ENCODE peak calls at places on chromosome 22, in nine cellular contexts. One of them, this sample, is unnamed.

GRCh38 chr22:46963672-46964545 is 201.5 kb downstream of the TBC1D22A start:
- DNase-seq in stimulated activated naive B cell treated with anti-CD40 and anti-IgM and Interleukin-4, amounts not matched to agents 10 μg/mL and 1 μg/mL and 100 μg/mL, for 72 hours: no peak
- DNase-seq in stimulated activated naive CD8-positive, alpha-beta T cell treated with anti-CD3 and anti-CD28 coated beads, Interleukin-15, amount 100 ng/mL, for 72 hours: no peak
- DNase-seq in fibroblast of the aortic adventitia: no peak
- DNase-seq in fibroblast of lung: no peak
- DNase-seq in stimulated activated CD4-positive, alpha-beta T cell treated with anti-CD3 and anti-CD28 coated beads, Interleukin-2, amount 100 ng/mL, for 48 hours: no peak
- DNase-seq in activated CD4-positive, alpha-beta T cell treated with anti-CD3 and anti-CD28 coated beads for 48 hours: no peak
- DNase-seq in NCI-H2081 treated with DMSO at 0.1 percent for 48 hours: peak
- DNase-seq in amniotic epithelial cell: no peak
- DNase-seq in this sample: no peak

GRCh38 chr22:17638182-17638431 is 450 bp upstream of the BCL2L13 start:
- DNase-seq in stimulated activated naive CD8-positive, alpha-beta T cell treated with anti-CD3 and anti-CD28 coated beads, Interleukin-15, amount 100 ng/mL, for 72 hours: no peak
- DNase-seq in amniotic epithelial cell: no peak
- DNase-seq in stimulated activated naive B cell treated with anti-CD40 and anti-IgM and Interleukin-4, amounts not matched to agents 10 μg/mL and 1 μg/mL and 100 μg/mL, for 72 hours: no peak
- DNase-seq in stimulated activated CD4-positive, alpha-beta T cell treated with anti-CD3 and anti-CD28 coated beads, Interleukin-2, amount 100 ng/mL, for 48 hours: no peak
- DNase-seq in fibroblast of lung: no peak
- DNase-seq in NCI-H2081 treated with DMSO at 0.1 percent for 48 hours: no peak
- DNase-seq in fibroblast of the aortic adventitia: no peak
- DNase-seq in activated CD4-positive, alpha-beta T cell treated with anti-CD3 and anti-CD28 coated beads for 48 hours: peak
- DNase-seq in this sample: no peak

GRCh38 chr22:35622132-35622913 is 5.2 kb upstream of the MB start:
- DNase-seq in fibroblast of the aortic adventitia: no peak
- DNase-seq in stimulated activated naive B cell treated with anti-CD40 and anti-IgM and Interleukin-4, amounts not matched to agents 10 μg/mL and 1 μg/mL and 100 μg/mL, for 72 hours: no peak
- DNase-seq in activated CD4-positive, alpha-beta T cell treated with anti-CD3 and anti-CD28 coated beads for 48 hours: no peak
- DNase-seq in stimulated activated naive CD8-positive, alpha-beta T cell treated with anti-CD3 and anti-CD28 coated beads, Interleukin-15, amount 100 ng/mL, for 72 hours: no peak
- DNase-seq in NCI-H2081 treated with DMSO at 0.1 percent for 48 hours: no peak
- DNase-seq in stimulated activated CD4-positive, alpha-beta T cell treated with anti-CD3 and anti-CD28 coated beads, Interleukin-2, amount 100 ng/mL, for 48 hours: no peak
- DNase-seq in fibroblast of lung: no peak
- DNase-seq in amniotic epithelial cell: no peak
- DNase-seq in this sample: no peak

GRCh38 chr22:38298312-38299000 is 18.8 kb downstream of the CSNK1E start:
- DNase-seq in fibroblast of the aortic adventitia: peak
- DNase-seq in activated CD4-positive, alpha-beta T cell treated with anti-CD3 and anti-CD28 coated beads for 48 hours: peak
- DNase-seq in stimulated activated naive B cell treated with anti-CD40 and anti-IgM and Interleukin-4, amounts not matched to agents 10 μg/mL and 1 μg/mL and 100 μg/mL, for 72 hours: no peak
- DNase-seq in fibroblast of lung: peak
- DNase-seq in stimulated activated naive CD8-positive, alpha-beta T cell treated with anti-CD3 and anti-CD28 coated beads, Interleukin-15, amount 100 ng/mL, for 72 hours: peak
- DNase-seq in stimulated activated CD4-positive, alpha-beta T cell treated with anti-CD3 and anti-CD28 coated beads, Interleukin-2, amount 100 ng/mL, for 48 hours: peak
- DNase-seq in NCI-H2081 treated with DMSO at 0.1 percent for 48 hours: no peak
- DNase-seq in amniotic epithelial cell: peak
- DNase-seq in this sample: peak

GRCh38 chr22:29267462-29267857 is 321 bp downstream of the RHBDD3 start:
- DNase-seq in amniotic epithelial cell: no peak
- DNase-seq in fibroblast of the aortic adventitia: no peak
- DNase-seq in stimulated activated naive B cell treated with anti-CD40 and anti-IgM and Interleukin-4, amounts not matched to agents 10 μg/mL and 1 μg/mL and 100 μg/mL, for 72 hours: no peak
- DNase-seq in stimulated activated CD4-positive, alpha-beta T cell treated with anti-CD3 and anti-CD28 coated beads, Interleukin-2, amount 100 ng/mL, for 48 hours: no peak
- DNase-seq in stimulated activated naive CD8-positive, alpha-beta T cell treated with anti-CD3 and anti-CD28 coated beads, Interleukin-15, amount 100 ng/mL, for 72 hours: no peak
- DNase-seq in activated CD4-positive, alpha-beta T cell treated with anti-CD3 and anti-CD28 coated beads for 48 hours: no peak
- DNase-seq in fibroblast of lung: no peak
- DNase-seq in NCI-H2081 treated with DMSO at 0.1 percent for 48 hours: no peak
- DNase-seq in this sample: no peak

GRCh38 chr22:23772315-23773246 is at the start of gene MMP11:
- DNase-seq in stimulated activated naive CD8-positive, alpha-beta T cell treated with anti-CD3 and anti-CD28 coated beads, Interleukin-15, amount 100 ng/mL, for 72 hours: peak
- DNase-seq in stimulated activated CD4-positive, alpha-beta T cell treated with anti-CD3 and anti-CD28 coated beads, Interleukin-2, amount 100 ng/mL, for 48 hours: peak
- DNase-seq in NCI-H2081 treated with DMSO at 0.1 percent for 48 hours: no peak
- DNase-seq in fibroblast of lung: no peak
- DNase-seq in activated CD4-positive, alpha-beta T cell treated with anti-CD3 and anti-CD28 coated beads for 48 hours: peak
- DNase-seq in amniotic epithelial cell: no peak
- DNase-seq in stimulated activated naive B cell treated with anti-CD40 and anti-IgM and Interleukin-4, amounts not matched to agents 10 μg/mL and 1 μg/mL and 100 μg/mL, for 72 hours: peak
- DNase-seq in fibroblast of the aortic adventitia: peak
- DNase-seq in this sample: no peak

GRCh38 chr22:38837414-38837813 is 6.4 kb downstream of the NPTXR start:
- DNase-seq in fibroblast of the aortic adventitia: no peak
- DNase-seq in NCI-H2081 treated with DMSO at 0.1 percent for 48 hours: no peak
- DNase-seq in stimulated activated CD4-positive, alpha-beta T cell treated with anti-CD3 and anti-CD28 coated beads, Interleukin-2, amount 100 ng/mL, for 48 hours: no peak
- DNase-seq in activated CD4-positive, alpha-beta T cell treated with anti-CD3 and anti-CD28 coated beads for 48 hours: no peak
- DNase-seq in stimulated activated naive CD8-positive, alpha-beta T cell treated with anti-CD3 and anti-CD28 coated beads, Interleukin-15, amount 100 ng/mL, for 72 hours: no peak
- DNase-seq in amniotic epithelial cell: no peak
- DNase-seq in fibroblast of lung: no peak
- DNase-seq in stimulated activated naive B cell treated with anti-CD40 and anti-IgM and Interleukin-4, amounts not matched to agents 10 μg/mL and 1 μg/mL and 100 μg/mL, for 72 hours: no peak
- DNase-seq in this sample: no peak

GRCh38 chr22:33112606-33113005 is 54.4 kb upstream of the SYN3 start:
- DNase-seq in NCI-H2081 treated with DMSO at 0.1 percent for 48 hours: no peak
- DNase-seq in stimulated activated CD4-positive, alpha-beta T cell treated with anti-CD3 and anti-CD28 coated beads, Interleukin-2, amount 100 ng/mL, for 48 hours: no peak
- DNase-seq in fibroblast of lung: no peak
- DNase-seq in stimulated activated naive CD8-positive, alpha-beta T cell treated with anti-CD3 and anti-CD28 coated beads, Interleukin-15, amount 100 ng/mL, for 72 hours: no peak
- DNase-seq in activated CD4-positive, alpha-beta T cell treated with anti-CD3 and anti-CD28 coated beads for 48 hours: no peak
- DNase-seq in stimulated activated naive B cell treated with anti-CD40 and anti-IgM and Interleukin-4, amounts not matched to agents 10 μg/mL and 1 μg/mL and 100 μg/mL, for 72 hours: no peak
- DNase-seq in fibroblast of the aortic adventitia: no peak
- DNase-seq in amniotic epithelial cell: no peak
- DNase-seq in this sample: no peak

GRCh38 chr22:24175160-24175808 is 6.0 kb upstream of the SUSD2 start:
- DNase-seq in stimulated activated CD4-positive, alpha-beta T cell treated with anti-CD3 and anti-CD28 coated beads, Interleukin-2, amount 100 ng/mL, for 48 hours: peak
- DNase-seq in fibroblast of lung: peak
- DNase-seq in amniotic epithelial cell: peak
- DNase-seq in fibroblast of the aortic adventitia: peak
- DNase-seq in stimulated activated naive B cell treated with anti-CD40 and anti-IgM and Interleukin-4, amounts not matched to agents 10 μg/mL and 1 μg/mL and 100 μg/mL, for 72 hours: peak
- DNase-seq in NCI-H2081 treated with DMSO at 0.1 percent for 48 hours: no peak
- DNase-seq in activated CD4-positive, alpha-beta T cell treated with anti-CD3 and anti-CD28 coated beads for 48 hours: peak
- DNase-seq in stimulated activated naive CD8-positive, alpha-beta T cell treated with anti-CD3 and anti-CD28 coated beads, Interleukin-15, amount 100 ng/mL, for 72 hours: peak
- DNase-seq in this sample: peak

GRCh38 chr22:45997077-45997774 is 20.3 kb upstream of the WNT7B start:
- DNase-seq in fibroblast of lung: peak
- DNase-seq in fibroblast of the aortic adventitia: peak
- DNase-seq in stimulated activated CD4-positive, alpha-beta T cell treated with anti-CD3 and anti-CD28 coated beads, Interleukin-2, amount 100 ng/mL, for 48 hours: no peak
- DNase-seq in stimulated activated naive B cell treated with anti-CD40 and anti-IgM and Interleukin-4, amounts not matched to agents 10 μg/mL and 1 μg/mL and 100 μg/mL, for 72 hours: no peak
- DNase-seq in amniotic epithelial cell: peak
- DNase-seq in NCI-H2081 treated with DMSO at 0.1 percent for 48 hours: peak
- DNase-seq in activated CD4-positive, alpha-beta T cell treated with anti-CD3 and anti-CD28 coated beads for 48 hours: no peak
- DNase-seq in stimulated activated naive CD8-positive, alpha-beta T cell treated with anti-CD3 and anti-CD28 coated beads, Interleukin-15, amount 100 ng/mL, for 72 hours: no peak
- DNase-seq in this sample: peak